ENCODE peak calls at places on chromosomes 3 and 15, in four cellular contexts. M is neural progenitor cell, Y is NCI-H510A, S is amygdala. F is an unnamed sample.

GRCh38 chr3:124811441-124811840 is 75.7 kb downstream of the ITGB5 start:
- DNase-seq in M (no peak), S (no peak), Y (no peak), F (no peak)

GRCh38 chr3:9384141-9384828 is 13.1 kb upstream of the SETD5 start:
- DNase-seq in M (no peak), S (no peak), Y (no peak), F (no peak)

GRCh38 chr3:32147935-32148334 is 41.5 kb downstream of the GPD1L start:
- DNase-seq in S (no peak), M (no peak), Y (no peak), F (no peak)

GRCh38 chr3:181317521-181317920 is 328.0 kb upstream of the DNAJC19 start:
- DNase-seq in S (no peak), Y (no peak), M (peak), F (no peak)

GRCh38 chr3:159830523-159831151 is 158.0 kb upstream of the IL12A start:
- DNase-seq in S (no peak), Y (no peak), M (no peak), F (no peak)

GRCh38 chr3:114147281-114147680 is 31.6 kb downstream of the DRD3 start:
- DNase-seq in Y (no peak), S (no peak), M (no peak), F (no peak)

GRCh38 chr3:64143399-64144130 is 81.7 kb downstream of the PRICKLE2 start:
- DNase-seq in Y (no peak), M (no peak), S (no peak), F (no peak)

GRCh38 chr3:16334909-16335308 is 69.9 kb downstream of the OXNAD1 start:
- DNase-seq in Y (no peak), M (no peak), S (no peak), F (no peak)

GRCh38 chr15:101504373-101504772 is 14.9 kb upstream of the PCSK6 start:
- DNase-seq in M (no peak), S (no peak), Y (no peak), F (no peak)

GRCh38 chr15:36501063-36501678 is 78.3 kb upstream of the CDIN1 start:
- DNase-seq in M (peak), S (no peak), Y (no peak), F (peak)

GRCh38 chr3:148513066-148513671 is 184.5 kb upstream of the AGTR1 start:
- DNase-seq in Y (no peak), M (no peak), S (no peak), F (no peak)

GRCh38 chr3:71512000-71512399 is 71.5 kb downstream of the FOXP1 start:
- DNase-seq in M (no peak), Y (no peak), S (no peak), F (no peak)

GRCh38 chr3:15241341-15241740 is 35.3 kb downstream of the CAPN7 start:
- DNase-seq in S (no peak), Y (no peak), M (peak), F (no peak)

GRCh38 chr3:73542127-73542526 is 82.6 kb downstream of the PDZRN3 start:
- DNase-seq in S (no peak), Y (no peak), M (no peak), F (no peak)

GRCh38 chr3:9787714-9788113 is 4.6 kb downstream of the TADA3 start:
- DNase-seq in S (no peak), M (no peak), Y (no peak), F (no peak)

GRCh38 chr3:196336319-196337145 is 1.7 kb downstream of the TM4SF19 start:
- DNase-seq in M (no peak), Y (no peak), S (no peak), F (no peak)

GRCh38 chr3:42007785-42008184 is 45.9 kb upstream of the ULK4 start:
- DNase-seq in Y (no peak), M (no peak), S (no peak), F (no peak)

GRCh38 chr3:182258538-182259177 is 534.6 kb upstream of the ATP11B start:
- DNase-seq in S (no peak), M (peak), Y (no peak), F (no peak)

GRCh38 chr15:69415381-69415780 is 1.2 kb downstream of the KIF23 start:
- DNase-seq in S (no peak), M (no peak), Y (no peak), F (no peak)

GRCh38 chr15:27422997-27423396 is 452.0 kb downstream of the GABRG3 start:
- DNase-seq in S (no peak), Y (no peak), M (no peak), F (no peak)

GRCh38 chr3:48747015-48747615 is 30.1 kb upstream of the IP6K2 start:
- DNase-seq in M (no peak), S (no peak), Y (no peak), F (no peak)

GRCh38 chr3:186241910-186242821 is 119.9 kb downstream of the DGKG start:
- DNase-seq in S (no peak), Y (peak), M (peak), F (peak)

GRCh38 chr3:129162729-129163579 is 2.1 kb upstream of the ISY1 start:
- DNase-seq in S (no peak), Y (no peak), M (peak), F (no peak)

GRCh38 chr3:127652246-127652995 is 20.3 kb upstream of the ABTB1 start:
- DNase-seq in M (peak), S (no peak), Y (no peak), F (no peak)

GRCh38 chr3:183253961-183254815 is 1.1 kb downstream of the B3GNT5 start:
- DNase-seq in Y (no peak), M (peak), S (no peak), F (no peak)

GRCh38 chr15:80526556-80527340 is 122.6 kb downstream of the ARNT2 start:
- DNase-seq in M (no peak), S (no peak), Y (no peak), F (no peak)

GRCh38 chr3:69385723-69386483 is at the start of gene FRMD4B:
- DNase-seq in Y (peak), S (no peak), M (peak), F (peak)

GRCh38 chr15:67548862-67549651 is 6.6 kb downstream of the MAP2K5 start:
- DNase-seq in S (no peak), M (peak), Y (peak), F (peak)

GRCh38 chr3:143280984-143281383 is 161.4 kb downstream of the CHST2 start:
- DNase-seq in M (no peak), Y (no peak), S (no peak), F (no peak)

GRCh38 chr3:129449279-129450115 is 9.5 kb downstream of the IFT122 start:
- DNase-seq in Y (no peak), M (peak), S (no peak), F (no peak)

GRCh38 chr3:65039754-65040210 is 352.0 kb upstream of the ADAMTS9 start:
- DNase-seq in Y (no peak), M (no peak), S (no peak), F (no peak)

GRCh38 chr3:135148431-135148830 is 353.4 kb downstream of the EPHB1 start:
- DNase-seq in S (no peak), Y (no peak), M (no peak), F (peak)

GRCh38 chr3:106765342-106765741 is 611.9 kb upstream of the CCDC54 start:
- DNase-seq in M (no peak), S (no peak), Y (no peak), F (no peak)

GRCh38 chr15:49877117-49877860 is 241.7 kb downstream of the ATP8B4 start:
- DNase-seq in S (no peak), M (no peak), Y (no peak), F (no peak)

GRCh38 chr15:35871282-35871681 is 325.3 kb upstream of the DPH6 start:
- DNase-seq in S (no peak), Y (no peak), M (no peak), F (no peak)

GRCh38 chr3:7195934-7196333 is 335.0 kb downstream of the GRM7 start:
- DNase-seq in S (no peak), M (no peak), Y (no peak), F (no peak)

GRCh38 chr3:102400766-102401165 is 34.0 kb upstream of the ZPLD1 start:
- DNase-seq in Y (no peak), M (no peak), S (no peak), F (no peak)

GRCh38 chr3:130374908-130375307 is 29.4 kb downstream of the COL6A5 start:
- DNase-seq in S (no peak), Y (no peak), M (no peak), F (no peak)

F was measured in nucleus accumbens.